ENCODE peak calls at places on chromosome 14, in six cellular contexts. Q is aorta; B is foreskin keratinocyte; N is CD8-positive, alpha-beta T cell; J is adrenal gland; P is CD8-positive, alpha-beta memory T cell. A is an unnamed sample.

GRCh38 chr14:98901511-98902205 is 370.3 kb downstream of the BCL11B start:
- DNase-seq in Q (no peak), B (no peak), N (no peak), J (no peak), P (no peak), A (no peak)

GRCh38 chr14:105863296-105864108 is 337.1 kb downstream of the TMEM121 start:
- DNase-seq in Q (peak), B (no peak), N (no peak), J (peak), P (no peak), A (no peak)

GRCh38 chr14:55102141-55102547 is 26.9 kb upstream of the LGALS3 start:
- DNase-seq in Q (peak), B (peak), N (no peak), J (peak), P (peak), A (peak)

GRCh38 chr14:103702497-103703432 is 12.5 kb downstream of the XRCC3 start:
- DNase-seq in Q (peak), B (no peak), N (no peak), J (no peak), P (no peak), A (no peak)

GRCh38 chr14:69263771-69264170 is 3.8 kb downstream of the GALNT16 start:
- DNase-seq in Q (no peak), B (no peak), N (no peak), J (peak), P (no peak), A (no peak)

GRCh38 chr14:39912192-39913100 is 480.2 kb upstream of the FBXO33 start:
- DNase-seq in Q (no peak), B (no peak), N (no peak), J (no peak), P (no peak), A (no peak)

GRCh38 chr14:53979141-53979673 is 22.6 kb upstream of the BMP4 start:
- DNase-seq in Q (no peak), B (no peak), N (no peak), J (peak), P (no peak), A (no peak)

GRCh38 chr14:65864993-65865392 is 452.5 kb downstream of the FUT8 start:
- DNase-seq in Q (no peak), B (no peak), N (no peak), J (no peak), P (no peak), A (no peak)

GRCh38 chr14:89317051-89317691 is 99.9 kb downstream of the FOXN3 start:
- DNase-seq in Q (no peak), B (no peak), N (no peak), J (no peak), P (no peak), A (no peak)

GRCh38 chr14:67429651-67430205 is 17.8 kb upstream of the PLEK2 start:
- DNase-seq in Q (no peak), B (no peak), N (no peak), J (no peak), P (no peak), A (no peak)

GRCh38 chr14:72525087-72525909 is 368.6 kb downstream of the DPF3 start:
- DNase-seq in Q (no peak), B (no peak), N (no peak), J (no peak), P (no peak), A (no peak)

GRCh38 chr14:49972840-49973239 is 80.0 kb downstream of the ARF6 start:
- DNase-seq in Q (no peak), B (peak), N (no peak), J (peak), P (peak), A (peak)

GRCh38 chr14:42642787-42643186 is 1036.1 kb downstream of the LRFN5 start:
- DNase-seq in Q (no peak), B (no peak), N (no peak), J (no peak), P (no peak), A (no peak)

GRCh38 chr14:31291210-31291609 is 83.6 kb upstream of the HECTD1 start:
- DNase-seq in Q (no peak), B (no peak), N (no peak), J (no peak), P (no peak), A (no peak)

GRCh38 chr14:30138517-30138916 is 210.9 kb upstream of the PRKD1 start:
- DNase-seq in Q (no peak), B (peak), N (no peak), J (no peak), P (no peak), A (no peak)

GRCh38 chr14:70821916-70822705 is 12.8 kb upstream of the MAP3K9 start:
- DNase-seq in Q (peak), B (no peak), N (no peak), J (peak), P (peak), A (no peak)

GRCh38 chr14:90114554-90114953 is 52.8 kb downstream of the KCNK13 start:
- DNase-seq in Q (no peak), B (no peak), N (no peak), J (no peak), P (no peak), A (no peak)

GRCh38 chr14:72535485-72535884 is 358.4 kb downstream of the DPF3 start:
- DNase-seq in Q (no peak), B (no peak), N (no peak), J (no peak), P (peak), A (no peak)

GRCh38 chr14:39374846-39375245 is 57.4 kb downstream of the FBXO33 start:
- DNase-seq in Q (no peak), B (peak), N (no peak), J (no peak), P (no peak), A (no peak)

GRCh38 chr14:35808076-35808657 is 928 bp downstream of the RALGAPA1 start:
- DNase-seq in Q (no peak), B (peak), N (no peak), J (peak), P (no peak), A (no peak)

GRCh38 chr14:23694085-23694975 is 58.2 kb downstream of the DHRS2 start:
- DNase-seq in Q (no peak), B (peak), N (no peak), J (no peak), P (no peak), A (peak)

GRCh38 chr14:49552630-49553029 is 33.5 kb downstream of the RPS29 start:
- DNase-seq in Q (no peak), B (no peak), N (no peak), J (no peak), P (no peak), A (no peak)

GRCh38 chr14:28773917-28774691 is 7.5 kb downstream of the FOXG1 start:
- DNase-seq in Q (no peak), B (no peak), N (no peak), J (no peak), P (no peak), A (no peak)

GRCh38 chr14:90204516-90204915 is 51.8 kb upstream of the PSMC1 start:
- DNase-seq in Q (no peak), B (no peak), N (no peak), J (no peak), P (no peak), A (no peak)

GRCh38 chr14:59582845-59583509 is 6.4 kb upstream of the CCDC175 start:
- DNase-seq in Q (peak), B (no peak), N (no peak), J (no peak), P (no peak), A (no peak)

GRCh38 chr14:72688990-72689677 is 204.8 kb downstream of the DPF3 start:
- DNase-seq in Q (no peak), B (no peak), N (no peak), J (no peak), P (no peak), A (no peak)

GRCh38 chr14:34460295-34460694 is 1.7 kb downstream of the SPTSSA start:
- DNase-seq in Q (no peak), B (no peak), N (no peak), J (no peak), P (no peak), A (no peak)
- H3K27ac ChIP-seq in Q (no peak), B (peak), N (no peak), J (peak), P (no peak), A (no peak)

GRCh38 chr14:74737753-74738325 is 24.9 kb downstream of the FCF1 start:
- DNase-seq in Q (no peak), B (no peak), N (no peak), J (peak), P (no peak), A (no peak)
- H3K27ac ChIP-seq in Q (no peak), B (no peak), N (no peak), J (peak), P (no peak), A (no peak)

DNA sequence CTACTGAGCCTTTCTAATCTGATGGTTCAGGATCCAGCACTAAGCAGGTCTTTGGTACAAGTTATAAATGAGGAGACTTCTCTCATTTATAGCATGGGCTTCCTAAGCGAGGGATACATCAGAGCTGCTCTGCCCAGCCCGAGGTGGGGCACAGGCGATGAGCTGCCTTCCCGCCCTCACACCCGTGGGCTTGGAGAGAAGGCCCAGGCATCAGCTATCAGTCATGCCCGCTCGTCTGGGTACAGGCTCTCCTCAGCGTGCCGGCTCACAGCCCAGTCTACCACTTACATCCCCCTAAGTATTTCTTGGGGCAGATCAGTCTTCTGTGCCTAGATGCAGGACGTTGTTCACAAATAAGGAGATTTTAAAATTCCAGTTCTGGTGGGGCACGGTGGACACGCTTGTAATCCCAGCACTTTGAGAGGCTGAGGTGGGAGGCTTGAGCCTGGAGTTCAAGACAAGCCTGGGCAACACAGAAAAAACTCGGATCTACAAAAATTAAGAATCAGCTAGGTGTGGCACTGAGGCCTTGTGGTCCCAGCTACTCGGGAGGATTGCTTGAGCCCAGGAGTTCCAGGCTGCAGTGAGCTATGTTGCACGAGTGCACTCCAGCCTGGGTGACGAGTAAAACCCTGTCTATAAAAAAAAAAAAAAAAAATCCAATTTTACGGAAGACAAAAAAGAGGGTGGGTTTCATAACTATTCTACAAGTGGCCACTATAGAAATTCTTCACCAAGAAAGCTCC is 57.0 kb downstream of the CCDC88C start:
- DNase-seq in Q (peak), B (no peak), N (no peak), J (no peak), P (no peak), A (no peak)
- H3K27ac ChIP-seq in Q (no peak), B (no peak), N (no peak), J (no peak), P (no peak), A (peak)

GRCh38 chr14:63726499-63726898 is 1.4 kb downstream of the SGPP1 start:
- DNase-seq in Q (no peak), B (peak), N (no peak), J (no peak), P (no peak), A (no peak)
- H3K27ac ChIP-seq in Q (no peak), B (peak), N (peak), J (no peak), P (peak), A (no peak)

DNA sequence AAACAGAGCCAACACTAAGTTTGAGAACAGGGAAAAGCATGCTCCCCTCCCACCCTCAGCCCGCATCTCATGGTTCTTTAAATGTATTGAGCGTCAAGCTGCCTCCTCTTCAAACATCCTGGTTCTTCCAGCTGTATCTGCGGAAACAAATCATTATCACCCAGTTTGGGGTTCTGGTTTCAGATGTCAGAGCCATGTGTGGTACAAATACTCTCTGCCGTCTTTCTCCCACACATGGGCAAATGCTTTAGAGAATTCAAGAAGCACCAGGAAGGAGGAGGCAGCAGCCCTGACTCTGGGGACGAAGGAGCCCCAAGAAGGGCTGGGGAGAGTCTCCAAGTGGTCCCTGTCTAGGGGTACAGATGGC is 29.2 kb downstream of the JDP2 start:
- DNase-seq in Q (peak), B (no peak), N (no peak), J (no peak), P (no peak), A (no peak)
- H3K27ac ChIP-seq in Q (no peak), B (no peak), N (no peak), J (no peak), P (no peak), A (no peak)

GRCh38 chr14:100856056-100856950 is 30.4 kb downstream of the MEG3 start:
- DNase-seq in Q (peak), B (no peak), N (no peak), J (no peak), P (no peak), A (no peak)
- H3K27ac ChIP-seq in Q (no peak), B (no peak), N (no peak), J (no peak), P (no peak), A (no peak)

DNA sequence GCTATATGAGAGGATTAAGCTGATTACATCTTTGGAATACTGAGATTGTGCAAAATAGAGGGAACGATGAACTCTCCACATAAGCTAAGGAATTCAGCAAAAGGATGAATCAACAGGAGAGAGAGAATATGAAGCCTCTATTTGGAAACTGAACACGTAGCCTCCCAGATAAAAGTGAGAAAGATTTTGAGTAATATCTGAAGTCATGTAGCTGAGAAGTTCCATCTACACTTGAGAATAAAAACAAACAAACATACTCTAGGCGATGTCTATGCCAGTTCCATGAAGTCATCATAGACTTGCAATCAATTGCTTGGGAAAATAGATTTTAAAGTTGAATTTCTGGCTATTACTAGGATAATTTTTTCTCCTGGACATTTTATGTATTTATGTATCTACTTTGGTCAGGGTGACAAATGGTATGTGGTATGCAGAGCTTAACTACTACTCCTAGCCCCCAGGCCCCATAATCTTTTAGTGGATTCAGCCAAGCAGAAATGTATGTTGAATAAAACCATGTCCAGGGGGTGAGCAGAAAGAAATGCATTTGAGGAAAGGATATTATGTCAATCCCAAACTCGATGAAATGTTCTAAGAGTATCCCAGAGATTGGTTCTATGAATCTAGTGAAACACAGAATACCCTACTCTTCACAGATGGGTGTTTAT is 627.4 kb downstream of the DIO2 start:
- DNase-seq in Q (no peak), B (peak), N (no peak), J (no peak), P (no peak), A (no peak)
- H3K27ac ChIP-seq in Q (no peak), B (no peak), N (no peak), J (no peak), P (no peak), A (no peak)

DNA sequence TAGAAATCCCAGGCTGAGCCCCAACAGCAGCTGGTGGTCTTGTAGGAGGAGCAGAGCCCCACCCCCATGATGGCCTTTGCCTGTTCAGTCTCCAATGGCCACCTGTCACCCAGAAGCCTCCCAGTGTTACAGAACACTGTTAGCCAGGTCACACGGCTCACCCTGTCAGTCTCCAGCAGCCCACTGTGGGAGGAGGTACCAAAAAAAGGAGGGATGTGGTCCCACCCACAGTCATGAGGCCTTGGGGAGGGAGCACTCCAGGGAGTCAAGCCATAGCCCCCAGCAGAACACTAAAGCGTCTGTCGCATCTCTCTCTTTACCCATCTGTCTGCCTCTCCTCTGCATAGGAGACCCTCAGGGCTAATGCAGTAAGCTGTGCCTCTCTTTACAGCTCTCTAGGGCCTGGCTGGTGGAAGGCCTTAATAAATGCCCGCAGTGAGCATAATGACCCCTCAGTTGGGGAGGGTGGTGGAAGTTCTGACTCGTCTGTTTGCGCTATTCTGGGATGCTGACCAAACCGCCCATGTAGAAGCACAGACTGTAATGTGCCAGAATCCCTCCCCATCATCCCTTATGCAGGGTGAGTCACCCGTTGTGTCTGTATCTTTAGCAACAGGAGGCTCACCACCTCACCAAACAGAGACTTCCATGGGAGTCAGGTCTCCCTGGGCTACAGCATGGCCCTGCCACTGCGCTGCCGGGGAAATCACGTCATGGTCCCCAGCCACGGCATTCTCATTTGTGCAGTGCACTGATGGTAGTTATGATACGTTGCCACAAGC is 14.6 kb downstream of the C14orf132 start:
- DNase-seq in Q (peak), B (peak), N (no peak), J (no peak), P (no peak), A (no peak)
- H3K27ac ChIP-seq in Q (peak), B (no peak), N (no peak), J (no peak), P (no peak), A (no peak)